ENCODE peak calls at places on chromosomes 11 and 22, in four cellular contexts. X, F, P and V are unnamed samples.

GRCh38 chr11:86672007-86672621 is at the start of gene ME3:
- DNase-seq in X (no peak), F (no peak), P (no peak), V (no peak)

GRCh38 chr22:36797988-36798670 is 18.7 kb downstream of the PVALB start:
- DNase-seq in X (no peak), F (no peak), P (no peak), V (no peak)

GRCh38 chr11:15865212-15865987 is 490.9 kb downstream of the SOX6 start:
- DNase-seq in X (no peak), F (no peak), P (no peak), V (no peak)

GRCh38 chr11:24965780-24966179 is 468.9 kb downstream of the LUZP2 start:
- DNase-seq in X (no peak), F (no peak), P (no peak), V (no peak)

GRCh38 chr11:73078631-73079030 is 63.5 kb downstream of the FCHSD2 start:
- DNase-seq in X (no peak), F (no peak), P (no peak), V (no peak)

GRCh38 chr11:21814169-21814568 is 378.7 kb upstream of the ANO5 start:
- DNase-seq in X (no peak), F (peak; percentile 40), P (no peak), V (no peak)

GRCh38 chr11:19329910-19330309 is 89.2 kb upstream of the E2F8 start:
- DNase-seq in X (no peak), F (no peak), P (no peak), V (no peak)

GRCh38 chr11:60281482-60281881 is 1.0 kb downstream of the MS4A4A start:
- DNase-seq in X (no peak), F (no peak), P (no peak), V (no peak)

GRCh38 chr11:30760341-30760740 is 174.2 kb upstream of the MPPED2 start:
- DNase-seq in X (no peak), F (no peak), P (no peak), V (no peak)

GRCh38 chr11:41499429-41499828 is 40.0 kb upstream of the LRRC4C start:
- DNase-seq in X (no peak), F (no peak), P (no peak), V (no peak)

GRCh38 chr11:115523727-115524399 is 19.6 kb upstream of the CADM1 start:
- DNase-seq in X (no peak), F (peak; percentile 54), P (no peak), V (no peak)

GRCh38 chr22:30396871-30397655 is at the start of gene SEC14L2:
- DNase-seq in X (no peak), F (no peak), P (no peak), V (no peak)

GRCh38 chr11:97454988-97455387 is 1065.2 kb downstream of the JRKL start:
- DNase-seq in X (no peak), F (peak; percentile 3), P (no peak), V (no peak)

GRCh38 chr11:107293677-107294344 is 163.8 kb downstream of the CWF19L2 start:
- DNase-seq in X (peak; percentile 3), F (peak; percentile 6), P (no peak), V (peak; percentile 71)

GRCh38 chr22:29872145-29872893 is 10.7 kb upstream of the MTMR3 start:
- DNase-seq in X (no peak), F (no peak), P (no peak), V (no peak)

GRCh38 chr11:15114501-15115475 is at the start of gene INSC:
- DNase-seq in X (no peak), F (no peak), P (no peak), V (no peak)

GRCh38 chr11:86122773-86123172 is 53.9 kb upstream of the PICALM start:
- DNase-seq in X (no peak), F (no peak), P (no peak), V (no peak)

GRCh38 chr22:40512426-40513136 is 123.9 kb downstream of the MRTFA start:
- DNase-seq in X (no peak), F (peak; percentile 55), P (no peak), V (no peak)

GRCh38 chr11:16767137-16767536 is 28.7 kb downstream of the C11orf58 start:
- DNase-seq in X (no peak), F (no peak), P (no peak), V (no peak)

GRCh38 chr11:20360650-20361049 is 2.9 kb upstream of the HTATIP2 start:
- DNase-seq in X (no peak), F (peak; percentile 53), P (peak; percentile 21), V (no peak)

GRCh38 chr11:69209936-69210659 is 54.4 kb downstream of the SMIM38 start:
- DNase-seq in X (no peak), F (peak; percentile 38), P (peak; percentile 23), V (no peak)

GRCh38 chr22:48960576-48960975 is 867.1 kb downstream of the BRD1 start:
- DNase-seq in X (no peak), F (no peak), P (no peak), V (no peak)

GRCh38 chr11:126790550-126790981 is 210.0 kb downstream of the KIRREL3 start:
- DNase-seq in X (peak; percentile 44), F (no peak), P (no peak), V (no peak)

GRCh38 chr11:132490976-132491375 is 1041.3 kb downstream of the OPCML start:
- DNase-seq in X (no peak), F (no peak), P (no peak), V (no peak)

GRCh38 chr11:33475999-33476398 is 218.8 kb downstream of the HIPK3 start:
- DNase-seq in X (no peak), F (peak; percentile 37), P (no peak), V (no peak)

GRCh38 chr11:31030375-31030774 is 339.2 kb downstream of the DCDC1 start:
- DNase-seq in X (no peak), F (no peak), P (no peak), V (no peak)

GRCh38 chr11:112113539-112114457 is 27.1 kb downstream of the SDHD start:
- DNase-seq in X (no peak), F (peak; percentile 54), P (no peak), V (peak; percentile 8)

GRCh38 chr11:21485011-21485410 is 707.9 kb upstream of the ANO5 start:
- DNase-seq in X (no peak), F (no peak), P (no peak), V (no peak)

GRCh38 chr11:36300651-36301050 is 4.6 kb downstream of the PRR5L start:
- DNase-seq in X (no peak), F (no peak), P (no peak), V (no peak)
- TF ChIP-seq SUZ12 in X (no peak), F (no peak), P (no peak), V (no peak)

DNA sequence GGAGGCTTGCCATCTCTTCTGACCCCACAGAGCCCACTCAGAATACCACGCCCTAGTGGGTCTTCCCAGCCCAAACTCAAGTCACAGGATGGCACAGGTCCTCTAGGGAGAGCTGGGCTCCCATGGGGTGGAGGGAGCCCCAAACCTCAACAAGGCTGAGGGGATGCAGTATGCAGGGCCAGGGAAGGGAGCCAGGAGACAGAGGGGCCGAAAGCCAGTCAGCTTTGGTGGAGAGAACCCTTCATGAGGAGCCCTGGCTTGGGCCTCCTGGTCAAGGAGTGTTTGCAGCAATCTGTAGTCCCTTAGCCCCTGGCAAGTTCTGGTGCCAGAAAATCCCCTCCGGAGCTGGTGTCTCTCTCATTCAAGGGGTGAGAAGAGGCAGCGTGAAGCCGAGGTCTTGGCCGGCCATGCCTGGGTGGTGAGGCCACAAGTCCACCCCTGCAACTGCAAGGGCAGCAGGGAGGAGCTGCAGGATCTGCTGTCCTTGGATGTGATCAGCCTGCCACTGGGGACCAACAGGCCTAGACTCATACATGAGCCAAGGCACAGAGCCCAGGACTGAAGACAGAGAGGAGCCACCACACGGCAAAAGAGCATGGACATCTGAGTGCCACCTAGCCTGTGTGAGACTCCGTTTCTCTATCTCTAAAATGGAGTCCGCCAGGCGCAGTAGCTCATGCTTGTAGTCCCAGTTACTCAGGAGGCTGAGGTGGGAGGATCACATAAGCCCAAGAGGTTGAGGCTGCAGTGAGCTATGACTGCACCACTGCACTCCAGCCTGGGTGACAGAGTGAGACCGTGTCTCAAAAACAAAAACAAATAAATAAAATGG is 24.1 kb downstream of the NEAT1 start:
- DNase-seq in X (no peak), F (no peak), P (no peak), V (no peak)
- TF ChIP-seq YY1 in X (no peak), F (no peak), P (no peak), V (no peak)

DNA sequence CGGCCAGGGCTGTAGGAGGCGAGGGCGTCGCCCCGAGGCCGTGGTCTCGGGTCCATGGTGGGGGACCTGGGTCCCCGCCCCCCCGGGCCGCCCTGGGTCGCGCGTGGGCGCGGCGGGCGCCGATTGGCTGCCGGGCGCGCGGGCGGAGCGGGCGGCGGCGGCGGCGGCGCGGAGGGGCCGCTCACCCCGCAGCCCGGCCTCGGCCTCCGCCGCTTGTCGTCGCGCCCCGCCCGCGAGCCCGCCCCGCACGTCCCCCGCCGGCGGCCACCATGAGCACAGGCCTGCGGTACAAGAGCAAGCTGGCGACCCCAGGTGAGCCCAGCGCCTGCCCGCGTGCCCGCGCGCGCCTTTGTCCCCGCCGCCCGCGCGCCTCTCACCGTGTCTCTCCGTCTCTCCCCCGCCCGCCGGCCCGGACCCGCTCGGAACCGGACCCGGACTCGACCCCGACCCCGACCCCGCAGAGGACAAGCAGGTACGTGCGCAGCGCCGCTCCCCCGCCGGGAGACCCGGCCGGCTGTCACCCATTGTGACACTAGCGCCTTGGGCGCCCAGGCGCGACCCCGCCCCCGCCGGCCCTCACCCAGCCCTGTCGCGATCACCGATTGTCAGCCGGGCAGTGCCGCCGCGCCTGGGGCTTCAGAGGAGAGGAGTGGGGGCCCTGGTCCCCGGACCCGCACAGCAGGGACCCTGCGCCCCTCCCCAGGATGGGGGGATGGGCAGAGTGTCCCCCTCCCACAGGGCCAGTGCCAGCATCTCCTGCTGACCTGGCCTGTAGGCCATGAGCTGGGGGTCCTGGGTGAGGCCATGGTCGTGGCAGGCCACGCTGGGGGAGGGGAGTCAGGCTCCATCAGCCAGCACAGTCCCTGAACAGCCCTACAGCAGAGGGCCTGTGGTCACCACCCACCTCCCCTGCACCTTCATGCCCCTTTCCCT is at the start of gene SEPTIN5:
- DNase-seq in X (no peak), F (no peak), P (no peak), V (no peak)
- H3K4me3 ChIP-seq in X (peak within 1 kb of the TSS; percentile 36), F (peak within 1 kb of the TSS; percentile 42), P (peak within 1 kb of the TSS; percentile 16), V (peak within 1 kb of the TSS; percentile 30)

DNA sequence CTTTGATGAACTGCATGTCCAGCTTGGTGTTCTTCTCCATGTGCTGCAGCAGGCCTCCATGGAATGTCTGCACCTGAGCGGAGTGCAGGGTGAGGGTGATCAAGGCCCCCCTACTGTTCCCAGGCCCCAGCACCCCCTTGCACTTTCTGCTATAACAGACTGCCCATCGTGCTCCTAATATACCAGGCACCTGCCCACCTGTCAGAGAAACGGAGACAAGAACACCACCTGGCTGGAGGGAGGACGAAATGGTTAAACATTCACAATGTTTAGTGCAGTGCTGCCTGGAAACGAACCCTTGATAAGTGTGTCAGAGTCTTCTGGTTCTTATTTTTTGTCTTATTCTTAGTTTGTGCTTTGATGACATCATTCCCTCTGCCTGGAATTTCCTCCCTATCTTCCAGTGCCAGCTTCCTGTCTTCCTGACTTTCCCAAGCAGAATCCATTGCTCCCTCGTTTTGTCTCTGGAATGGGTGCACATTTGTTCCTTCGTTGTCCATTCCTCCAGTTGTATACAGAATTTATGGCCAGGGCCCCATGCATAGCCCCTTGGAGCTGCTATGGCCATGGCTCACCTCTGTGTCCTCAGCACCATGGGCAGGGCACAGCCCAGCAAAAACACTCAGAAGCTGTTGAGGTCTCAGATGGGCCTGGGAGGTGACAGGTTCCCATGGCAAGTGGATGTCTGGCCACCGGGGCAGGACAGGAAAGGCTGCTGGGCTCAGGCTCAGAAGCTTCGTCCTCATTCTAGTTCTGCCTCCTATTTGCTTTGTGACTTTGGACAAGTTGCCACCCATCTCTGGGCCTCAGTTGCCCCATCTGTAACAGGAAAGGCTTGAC is 11.9 kb downstream of the BAIAP2L2 start:
- DNase-seq in X (no peak), F (no peak), P (no peak), V (no peak)
- TF ChIP-seq SUZ12 in X (no peak), F (no peak), P (no peak), V (no peak)